ENCODE peak calls at places on chromosomes 4 and X, in five cellular contexts. K is PC-3, W is MM.1S, C is GM23338, R is PC-9. L is an unnamed sample. For H3F3A, the result is how much of the 10 kb centered on the place peaks cover.

GRCh38 chr4:54844911-54845310 is 187.2 kb downstream of the KIT start:
- DNase-seq in C (no peak), W (no peak), R (no peak), K (no peak), L (no peak)

GRCh38 chr4:150518559-150518958 is 63.4 kb upstream of the MAB21L2 start:
- DNase-seq in W (no peak), R (peak), C (no peak), K (peak), L (no peak)

GRCh38 chrX:48945517-48946348 is 11.7 kb downstream of the OTUD5 start:
- DNase-seq in R (no peak), W (peak), K (peak), C (peak), L (peak)

GRCh38 chr4:138643827-138644226 is 371.8 kb upstream of the NOCT start:
- DNase-seq in W (no peak), K (no peak), R (no peak), C (no peak), L (no peak)

GRCh38 chrX:15576019-15576418 is 24.7 kb downstream of the ACE2 start:
- DNase-seq in K (peak), C (no peak), R (no peak), W (no peak), L (peak)

GRCh38 chr4:2174061-2174460 is 67.9 kb downstream of the HAUS3 start:
- DNase-seq in R (no peak), K (no peak), W (no peak), C (no peak), L (no peak)

GRCh38 chr4:25500626-25501318 is 123.7 kb downstream of the ANAPC4 start:
- DNase-seq in C (no peak), K (no peak), W (no peak), R (no peak), L (peak)

GRCh38 chr4:112927544-112927943 is 121.9 kb upstream of the ANK2 start:
- DNase-seq in K (no peak), R (no peak), C (no peak), W (no peak), L (no peak)

GRCh38 chr4:125838924-125839323 is 524.2 kb downstream of the FAT4 start:
- DNase-seq in C (no peak), W (no peak), R (no peak), K (no peak), L (no peak)

GRCh38 chr4:118290951-118291350 is 61.9 kb downstream of the PRSS12 start:
- DNase-seq in C (no peak), W (no peak), R (no peak), K (no peak), L (no peak)

GRCh38 chr4:118288097-118288496 is 64.7 kb downstream of the PRSS12 start:
- DNase-seq in C (no peak), K (no peak), R (no peak), W (no peak), L (no peak)

GRCh38 chr4:118286685-118287084 is 66.1 kb downstream of the PRSS12 start:
- DNase-seq in R (no peak), K (no peak), W (no peak), C (no peak), L (no peak)

GRCh38 chr4:118287691-118288090 is 65.1 kb downstream of the PRSS12 start:
- DNase-seq in R (no peak), K (peak), W (no peak), C (no peak), L (no peak)

GRCh38 chr4:118289794-118290193 is 63.0 kb downstream of the PRSS12 start:
- DNase-seq in K (no peak), R (no peak), W (no peak), C (no peak), L (no peak)
- H3F3A ChIP-seq in K (under half), R (under half), W (under half), C (under half), L (under half)

DNA sequence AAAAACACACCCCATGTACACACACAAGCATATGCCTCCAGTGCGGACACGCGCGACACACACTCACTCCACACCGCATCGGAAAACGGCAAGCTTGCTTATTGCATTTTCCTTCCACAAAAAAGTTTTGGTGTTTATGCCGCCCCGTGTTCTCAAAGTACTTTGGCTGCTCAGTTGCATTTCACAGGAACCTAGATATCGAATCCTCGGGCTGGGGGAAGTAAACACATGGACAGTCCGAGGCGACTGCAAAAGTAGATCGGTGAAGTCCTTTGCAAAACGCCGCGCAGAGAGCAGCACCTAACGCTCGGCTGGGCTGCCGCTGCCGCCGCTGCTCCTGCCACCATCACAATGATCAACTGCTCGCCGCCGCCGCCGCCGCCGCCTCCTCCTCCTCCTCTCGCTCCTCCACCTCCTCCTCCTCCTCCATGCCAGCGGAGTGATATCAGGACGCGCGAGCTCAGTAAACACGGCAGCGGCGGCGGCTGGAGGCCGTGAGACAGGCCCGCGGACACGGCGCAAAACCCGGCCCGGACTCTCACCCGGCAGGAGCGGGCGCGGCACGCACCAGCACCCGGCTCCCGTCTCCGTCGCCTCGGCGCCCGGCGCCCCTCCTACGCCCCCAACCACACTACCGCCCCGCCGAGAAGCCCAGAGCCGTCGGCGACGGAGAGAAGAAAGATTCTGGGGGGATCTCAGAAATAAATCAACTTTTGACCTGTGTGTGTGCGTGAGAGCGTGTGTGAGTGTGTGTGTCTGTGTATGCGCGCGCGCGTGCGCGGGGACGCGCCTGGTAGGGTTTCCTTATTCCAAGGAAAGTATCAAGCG is at the start of gene MAML3:
- DNase-seq in K (peak), C (peak), R (peak), W (peak), L (peak)
- TF ChIP-seq CTCF in K (no peak), C (no peak), R (no peak), W (no peak), L (no peak)

GRCh38 chr4:141132689-141133145 is 552 bp downstream of the RNF150 start:
- DNase-seq in C (peak), K (no peak), R (no peak), W (no peak), L (peak)
- TF ChIP-seq EZH2 in C (no peak), K (no peak), R (no peak), W (no peak), L (peak)

DNA sequence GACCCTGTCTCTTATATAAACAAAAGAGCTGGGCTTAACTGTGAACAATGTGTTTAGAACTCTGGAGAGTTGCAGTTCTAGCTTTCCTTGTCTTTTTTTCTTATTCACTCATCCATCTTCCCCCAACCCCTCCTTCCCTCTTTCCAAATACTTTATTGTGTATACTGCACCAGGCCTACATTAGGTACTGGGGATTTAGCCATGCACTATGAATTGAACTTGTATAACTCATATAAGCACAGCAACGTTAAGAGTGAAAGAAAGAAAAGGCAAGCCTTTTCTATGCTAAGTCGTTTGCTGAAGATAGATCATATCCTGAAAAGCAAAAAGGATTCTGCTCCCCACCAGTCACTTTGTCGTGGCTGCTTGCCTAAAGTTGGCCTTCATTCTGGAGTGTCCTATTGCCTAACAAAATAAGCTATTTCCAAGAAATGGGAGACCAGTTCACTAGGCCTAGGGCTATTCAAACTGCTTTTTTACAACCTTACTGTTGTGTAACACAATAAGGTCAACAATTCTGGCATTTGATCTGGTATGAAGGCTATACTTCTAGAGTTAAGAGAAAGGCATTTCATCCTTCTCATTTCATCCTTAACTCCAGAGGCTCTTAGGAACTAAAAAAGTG is 32.2 kb downstream of the CCNI start:
- DNase-seq in K (no peak), W (no peak), R (no peak), C (no peak), L (no peak)
- H3F3A ChIP-seq in K (under half), W (under half), R (under half), C (under half), L (half or more)

L was measured in neural progenitor cell.